ENCODE peak calls at places on chromosomes 7 and 10, in five cellular contexts. A is upper lobe of right lung, E is GM12864, X is coronary artery, K is GM12865. V is an unnamed sample.

GRCh38 chr7:20197837-20198236 is 19.3 kb downstream of the MACC1 start:
- DNase-seq in A (no peak), E (no peak), X (no peak), K (no peak), V (no peak)

GRCh38 chr7:143015926-143016490 is 10.9 kb downstream of the OR9A2 start:
- DNase-seq in A (no peak), E (no peak), X (no peak), K (no peak), V (no peak)

GRCh38 chr7:47690902-47691558 is 109.1 kb upstream of the TNS3 start:
- DNase-seq in A (no peak), E (no peak), X (no peak), K (no peak), V (no peak)

GRCh38 chr10:104246981-104247380 is 7.7 kb upstream of the GSTO1 start:
- DNase-seq in A (no peak), E (no peak), X (no peak), K (no peak), V (no peak)

GRCh38 chr10:110416776-110417732 is 80.7 kb upstream of the DUSP5 start:
- DNase-seq in A (no peak), E (no peak), X (no peak), K (no peak), V (no peak)

GRCh38 chr10:60978287-60979115 is 34.5 kb upstream of the RHOBTB1 start:
- DNase-seq in A (no peak), E (no peak), X (no peak), K (no peak), V (no peak)

GRCh38 chr10:2716596-2716995 is 350.8 kb upstream of the PFKP start:
- DNase-seq in A (no peak), E (no peak), X (no peak), K (no peak), V (no peak)

GRCh38 chr7:148916186-148916585 is 32.1 kb upstream of the EZH2 start:
- DNase-seq in A (no peak), E (no peak), X (no peak), K (no peak), V (no peak)

GRCh38 chr10:94010886-94011285 is 17.2 kb downstream of the PLCE1 start:
- DNase-seq in A (no peak), E (no peak), X (no peak), K (no peak), V (no peak)

GRCh38 chr10:132100556-132101349 is 35.0 kb downstream of the JAKMIP3 start:
- DNase-seq in A (peak), E (no peak), X (peak), K (no peak), V (no peak)

GRCh38 chr10:118195729-118196128 is 146.4 kb downstream of the FAM204A start:
- DNase-seq in A (no peak), E (no peak), X (no peak), K (no peak), V (no peak)

GRCh38 chr10:51297438-51297837 is 223.2 kb downstream of the PRKG1 start:
- DNase-seq in A (no peak), E (no peak), X (no peak), K (no peak), V (no peak)

GRCh38 chr7:1616741-1617140 is 46.9 kb upstream of the PSMG3 start:
- DNase-seq in A (no peak), E (no peak), X (peak), K (no peak), V (no peak)

GRCh38 chr7:27134392-27134791 is 3.8 kb upstream of the HOXA4 start:
- DNase-seq in A (no peak), E (no peak), X (no peak), K (peak), V (no peak)

GRCh38 chr7:74405191-74405898 is 48.4 kb upstream of the GTF2IRD1 start:
- DNase-seq in A (no peak), E (no peak), X (peak), K (no peak), V (peak)

GRCh38 chr10:119724630-119725549 is 960 bp upstream of the INPP5F start:
- DNase-seq in A (no peak), E (no peak), X (no peak), K (peak), V (no peak)

GRCh38 chr10:44725404-44725803 is 185.7 kb upstream of the TMEM72 start:
- DNase-seq in A (no peak), E (no peak), X (no peak), K (no peak), V (no peak)

GRCh38 chr7:102317231-102318059 is 30.8 kb downstream of the SH2B2 start:
- DNase-seq in A (no peak), E (no peak), X (no peak), K (peak), V (peak)
- TF ChIP-seq CTCF in A (no peak), E (peak), X (no peak), K (peak), V (peak)

GRCh38 chr10:396107-396506 is 260.9 kb downstream of the ZMYND11 start:
- DNase-seq in A (no peak), E (no peak), X (no peak), K (no peak), V (no peak)

GRCh38 chr10:396535-397220 is 261.4 kb downstream of the ZMYND11 start:
- DNase-seq in A (no peak), E (no peak), X (no peak), K (no peak), V (no peak)

GRCh38 chr10:398954-399353 is 263.7 kb downstream of the ZMYND11 start:
- DNase-seq in A (no peak), E (no peak), X (no peak), K (no peak), V (no peak)

GRCh38 chr10:395665-396064 is 260.4 kb downstream of the ZMYND11 start:
- DNase-seq in A (no peak), E (no peak), X (no peak), K (peak), V (no peak)

DNA sequence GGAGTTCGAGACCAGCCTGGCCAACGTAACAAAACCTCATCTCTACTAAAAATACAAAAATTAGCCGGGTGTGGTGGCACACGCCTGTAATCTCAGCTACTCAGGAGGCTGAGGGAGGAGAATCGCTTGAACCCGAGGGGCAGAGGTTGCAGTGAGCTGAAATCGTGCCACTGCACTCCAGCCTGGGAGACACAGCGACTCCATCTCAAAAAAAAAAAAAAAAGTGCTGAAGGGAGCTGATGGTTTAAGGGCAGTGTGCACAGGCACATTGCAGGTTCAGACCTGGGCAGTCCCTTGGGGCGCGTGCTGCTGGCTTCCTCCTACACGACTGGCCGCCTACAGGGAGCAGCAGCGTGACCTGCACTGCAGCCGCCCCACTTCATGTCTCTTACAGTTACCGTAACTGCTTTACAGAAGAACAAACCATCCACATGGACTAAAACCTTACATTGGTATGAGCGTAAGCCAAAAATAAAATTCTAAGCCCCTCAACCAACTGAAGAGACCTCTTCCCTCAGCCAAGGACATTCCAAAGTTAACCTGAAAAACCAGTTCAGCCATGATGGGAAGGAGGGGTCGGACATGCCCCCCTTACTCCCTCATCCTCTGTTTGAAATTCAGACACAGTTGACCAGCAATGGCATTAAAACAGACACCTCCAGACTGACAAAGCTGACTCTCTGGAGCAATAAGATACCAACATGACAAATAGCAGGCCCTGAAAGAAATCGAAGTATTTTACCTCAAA is 262.2 kb downstream of the ZMYND11 start:
- DNase-seq in A (no peak), E (no peak), X (no peak), K (peak), V (no peak)
- TF ChIP-seq CTCF in A (peak), E (no peak), X (no peak), K (no peak), V (no peak)

GRCh38 chr10:116274141-116274861 is 1.3 kb upstream of the GFRA1 start:
- DNase-seq in A (no peak), E (no peak), X (no peak), K (no peak), V (no peak)
- TF ChIP-seq CTCF in A (no peak), E (no peak), X (no peak), K (no peak), V (no peak)

GRCh38 chr10:114305521-114305925 is 66.5 kb downstream of the VWA2 start:
- DNase-seq in A (peak), E (no peak), X (peak), K (no peak), V (no peak)

GRCh38 chr10:114306116-114306973 is 67.3 kb downstream of the VWA2 start:
- DNase-seq in A (no peak), E (no peak), X (peak), K (no peak), V (no peak)

GRCh38 chr10:114304017-114304565 is 65.0 kb downstream of the VWA2 start:
- DNase-seq in A (no peak), E (peak), X (peak), K (peak), V (no peak)

GRCh38 chr10:114303556-114303955 is 64.5 kb downstream of the VWA2 start:
- DNase-seq in A (no peak), E (no peak), X (no peak), K (no peak), V (no peak)

GRCh38 chr10:114304566-114305421 is 65.7 kb downstream of the VWA2 start:
- DNase-seq in A (peak), E (no peak), X (peak), K (peak), V (no peak)
- TF ChIP-seq CTCF in A (peak), E (peak), X (peak), K (peak), V (no peak)

GRCh38 chr10:4543943-4544540 is 282.0 kb upstream of the AKR1E2 start:
- DNase-seq in A (no peak), E (no peak), X (no peak), K (no peak), V (no peak)

GRCh38 chr10:4546931-4547330 is 279.1 kb upstream of the AKR1E2 start:
- DNase-seq in A (no peak), E (no peak), X (no peak), K (no peak), V (no peak)

GRCh38 chr10:4541292-4541691 is 284.7 kb upstream of the AKR1E2 start:
- DNase-seq in A (no peak), E (no peak), X (peak), K (no peak), V (no peak)

GRCh38 chr10:4546500-4546899 is 279.5 kb upstream of the AKR1E2 start:
- DNase-seq in A (no peak), E (no peak), X (no peak), K (no peak), V (no peak)

GRCh38 chr10:4545077-4545476 is 280.9 kb upstream of the AKR1E2 start:
- DNase-seq in A (no peak), E (no peak), X (no peak), K (no peak), V (no peak)
- TF ChIP-seq CTCF in A (no peak), E (no peak), X (no peak), K (no peak), V (no peak)

GRCh38 chr7:129375221-129375938 is 58.9 kb upstream of the STRIP2 start:
- DNase-seq in A (no peak), E (no peak), X (no peak), K (no peak), V (no peak)

GRCh38 chr7:129376076-129376777 is 58.0 kb upstream of the STRIP2 start:
- DNase-seq in A (no peak), E (peak), X (no peak), K (peak), V (no peak)

GRCh38 chr7:129373651-129374428 is 60.4 kb upstream of the STRIP2 start:
- DNase-seq in A (no peak), E (no peak), X (no peak), K (no peak), V (no peak)

GRCh38 chr7:129381710-129382484 is 52.3 kb upstream of the STRIP2 start:
- DNase-seq in A (no peak), E (no peak), X (no peak), K (no peak), V (no peak)

DNA sequence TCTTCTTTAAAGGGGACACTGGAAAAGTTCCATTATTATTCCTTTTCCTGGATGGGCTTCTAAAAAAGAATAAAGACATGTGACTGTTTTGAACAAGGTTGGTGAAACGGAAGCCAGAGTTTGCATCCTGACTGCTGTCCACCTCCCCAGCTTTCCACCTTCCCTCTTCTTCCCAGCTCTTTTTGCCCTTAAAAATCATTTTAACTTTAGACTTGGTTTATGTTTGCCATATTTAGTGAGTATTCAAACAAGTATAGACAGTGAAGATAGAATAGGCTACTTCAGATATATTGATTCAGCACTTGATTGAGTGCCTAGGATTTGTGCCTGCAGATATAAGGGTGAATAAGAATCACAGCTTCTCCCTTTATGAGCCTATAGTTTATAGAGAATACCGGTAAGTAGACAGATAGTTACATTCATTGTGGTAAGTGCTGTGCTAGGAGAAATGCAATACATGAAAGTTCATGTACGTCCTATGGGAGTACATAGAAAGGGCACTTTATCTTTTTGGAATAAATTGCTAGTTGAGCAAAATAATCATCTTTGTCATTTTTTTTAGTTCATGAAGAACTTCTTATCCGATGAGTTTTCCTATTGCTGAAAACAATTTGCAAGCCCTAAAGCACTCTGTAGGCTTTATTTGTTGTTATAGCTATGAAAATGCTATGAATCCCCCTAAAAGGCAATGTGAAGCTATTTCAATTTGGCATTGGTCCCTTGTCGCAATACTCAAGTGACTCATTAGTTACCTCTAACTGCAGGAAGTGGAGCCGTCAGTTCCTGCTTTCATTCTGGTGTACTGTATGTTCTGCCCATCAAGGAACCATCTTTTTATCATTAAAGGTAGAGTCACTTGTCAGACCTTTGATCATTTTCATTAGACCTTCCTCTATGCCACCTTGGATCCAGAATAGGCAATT is 57.2 kb upstream of the STRIP2 start:
- DNase-seq in A (no peak), E (no peak), X (no peak), K (peak), V (no peak)
- TF ChIP-seq CTCF in A (no peak), E (no peak), X (no peak), K (no peak), V (no peak)

DNA sequence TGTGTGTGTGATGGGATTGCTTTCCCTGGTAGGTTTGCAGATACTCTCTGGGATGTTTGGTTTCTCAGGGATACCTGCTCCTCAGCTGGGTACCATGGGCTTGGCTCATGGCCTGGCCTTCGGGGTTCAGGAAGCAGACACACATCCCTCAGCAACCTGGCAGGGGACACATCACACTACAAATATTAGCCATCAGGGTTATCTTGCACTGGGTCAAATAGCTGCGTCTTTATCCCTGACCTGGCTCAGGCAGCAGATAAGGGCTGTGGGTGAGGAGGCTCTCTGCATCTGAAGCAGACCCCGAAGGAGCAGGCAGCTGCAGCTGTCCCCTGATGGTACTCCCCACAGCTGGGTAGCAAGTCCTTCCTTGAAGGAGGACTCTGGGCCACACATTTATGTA is 25.7 kb upstream of the CDHR3 start:
- DNase-seq in A (no peak), E (no peak), X (no peak), K (no peak), V (no peak)
- TF ChIP-seq CTCF in A (no peak), E (no peak), X (no peak), K (no peak), V (no peak)

DNA sequence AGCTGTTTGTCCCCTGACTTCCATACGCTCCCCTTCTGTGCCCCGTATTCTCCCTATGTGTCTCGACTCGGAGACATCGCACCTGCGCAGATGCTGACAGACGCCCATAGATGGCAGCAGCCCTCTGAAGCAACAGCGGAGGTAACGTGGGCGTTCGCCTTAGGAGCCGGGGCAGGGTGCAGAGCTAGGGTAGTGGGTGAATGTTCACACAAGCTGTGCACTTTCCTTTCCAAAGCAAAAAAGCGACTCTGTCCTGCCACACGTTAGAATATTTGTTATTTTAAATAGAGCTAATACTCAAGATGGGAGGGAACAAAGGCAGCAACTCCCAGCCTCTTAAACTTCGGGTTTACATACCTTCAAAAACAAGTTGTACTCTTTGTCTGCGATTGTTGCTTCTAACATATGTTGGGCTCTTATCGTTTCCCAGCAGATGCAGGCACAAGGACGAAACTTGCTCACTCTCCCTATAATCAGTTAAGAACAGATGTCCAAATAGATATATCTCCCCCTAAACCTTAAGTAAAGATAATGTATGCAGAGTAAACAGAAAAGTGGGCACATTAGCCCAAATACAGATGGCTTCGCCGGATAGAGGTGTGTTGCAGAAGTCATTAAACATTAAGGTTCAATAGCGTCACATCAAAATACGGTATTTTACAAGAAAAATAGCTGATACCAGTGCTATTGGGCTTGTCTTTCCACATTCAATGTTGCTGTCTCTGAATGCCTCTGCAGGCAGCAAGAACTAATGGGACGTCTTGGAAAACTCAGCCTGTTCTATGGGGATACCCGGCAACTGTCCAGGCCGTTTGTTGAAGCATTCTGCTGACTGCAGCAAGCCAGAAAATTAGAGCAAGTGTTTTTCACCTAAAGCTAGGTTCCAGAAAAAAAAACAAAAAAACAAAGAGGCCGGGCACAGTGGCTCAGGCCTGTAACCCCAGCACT is 340.3 kb upstream of the PRKCQ start:
- DNase-seq in A (peak), E (no peak), X (no peak), K (peak), V (no peak)
- TF ChIP-seq CTCF in A (peak), E (peak), X (no peak), K (peak), V (peak)

GRCh38 chr10:90871279-90871760 is 454 bp upstream of the RPP30 start:
- DNase-seq in A (no peak), E (peak), X (no peak), K (peak), V (no peak)

GRCh38 chr10:90866050-90866598 is 5.7 kb upstream of the RPP30 start:
- DNase-seq in A (no peak), E (no peak), X (no peak), K (no peak), V (no peak)

GRCh38 chr10:90862908-90863514 is 5.2 kb upstream of the HTR7 start:
- DNase-seq in A (no peak), E (no peak), X (no peak), K (peak), V (no peak)

GRCh38 chr10:90860790-90861189 is 3.0 kb upstream of the HTR7 start:
- DNase-seq in A (no peak), E (no peak), X (no peak), K (no peak), V (no peak)

DNA sequence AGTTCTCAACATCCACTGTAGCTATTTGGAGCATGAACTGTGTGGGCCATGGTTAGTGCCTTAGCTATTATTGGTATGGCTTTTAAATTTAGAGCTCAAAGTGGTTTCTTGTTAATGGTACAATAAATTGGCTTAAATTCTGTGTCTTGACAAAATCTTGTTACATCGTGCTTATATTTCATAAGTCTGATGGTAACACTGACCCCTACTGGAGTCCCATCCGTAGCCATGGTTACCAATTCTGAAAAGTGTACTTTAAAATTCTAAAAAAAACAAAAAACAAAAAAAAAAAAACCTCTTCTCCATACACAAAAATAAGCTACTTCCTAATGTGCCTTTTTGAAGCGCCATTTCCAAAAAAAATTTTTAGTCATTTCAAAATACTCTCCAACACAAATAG is 6.4 kb upstream of the RPP30 start:
- DNase-seq in A (no peak), E (no peak), X (no peak), K (peak), V (no peak)
- TF ChIP-seq CTCF in A (peak), E (peak), X (no peak), K (peak), V (peak)

V was measured in D721Med.